ENCODE peak calls at places on chromosomes 1 and 21, in five cellular contexts. I, S, H, R and P are unnamed samples.

GRCh38 chr1:42035205-42035829 is 116.6 kb upstream of the HIVEP3 start:
- DNase-seq in I (peak; percentile 69), S (peak; percentile 82), H (peak; percentile 61), R (no peak), P (peak; percentile 50)

GRCh38 chr1:154792899-154793298 is 77.2 kb downstream of the KCNN3 start:
- DNase-seq in I (no peak), S (no peak), H (no peak), R (no peak), P (no peak)

GRCh38 chr1:17109897-17110554 is 9.2 kb downstream of the PADI2 start:
- DNase-seq in I (no peak), S (no peak), H (no peak), R (no peak), P (no peak)

GRCh38 chr1:221741364-221741970 is 422 bp downstream of the DUSP10 start:
- DNase-seq in I (peak; percentile 47), S (no peak), H (no peak), R (peak; percentile 31), P (peak; percentile 57)

GRCh38 chr1:28507247-28507645 is 1.4 kb downstream of the RCC1 start:
- DNase-seq in I (no peak), S (no peak), H (no peak), R (no peak), P (peak; percentile 40)

GRCh38 chr21:34333150-34333739 is 30.6 kb upstream of the KCNE2 start:
- DNase-seq in I (no peak), S (no peak), H (no peak), R (no peak), P (peak; percentile 64)

GRCh38 chr1:17739050-17739449 is 16.1 kb upstream of the ACTL8 start:
- DNase-seq in I (no peak), S (no peak), H (no peak), R (no peak), P (no peak)

GRCh38 chr21:44995257-44995941 is 55.6 kb downstream of the SLX9 start:
- DNase-seq in I (peak; percentile 34), S (no peak), H (no peak), R (no peak), P (no peak)